ENCODE peak calls at places on chromosomes 6 and 20, in four cellular contexts. I is A673, M is choroid plexus epithelial cell, Z is body of pancreas. G is an unnamed sample.

GRCh38 chr20:1294497-1294896 is 28.4 kb downstream of the SNPH start:
- DNase-seq in I (no peak), M (no peak), Z (no peak), G (no peak)

GRCh38 chr20:21693322-21693721 is 12.1 kb upstream of the PAX1 start:
- DNase-seq in I (peak), M (no peak), Z (no peak), G (no peak)

GRCh38 chr6:68559716-68560115 is 75.4 kb upstream of the ADGRB3 start:
- DNase-seq in I (peak), M (no peak), Z (no peak), G (no peak)

GRCh38 chr6:93424303-93425064 is 5.1 kb upstream of the EPHA7 start:
- DNase-seq in I (peak), M (peak), Z (no peak), G (no peak)

GRCh38 chr20:50635014-50635557 is 56.3 kb downstream of the RIPOR3 start:
- DNase-seq in I (no peak), M (no peak), Z (no peak), G (no peak)

GRCh38 chr6:144528605-144529425 is 243.7 kb downstream of the UTRN start:
- DNase-seq in I (peak), M (peak), Z (no peak), G (no peak)

GRCh38 chr6:45808917-45809316 is 206.7 kb downstream of the CLIC5 start:
- DNase-seq in I (peak), M (no peak), Z (no peak), G (no peak)

GRCh38 chr6:156883497-156884252 is 106.5 kb downstream of the ARID1B start:
- DNase-seq in I (no peak), M (no peak), Z (peak), G (no peak)

GRCh38 chr6:35469711-35470662 is 1.8 kb downstream of the RPL10A start:
- DNase-seq in I (no peak), M (no peak), Z (peak), G (no peak)

GRCh38 chr6:142482973-142483372 is 181.2 kb downstream of the ADGRG6 start:
- DNase-seq in I (peak), M (peak), Z (no peak), G (no peak)

GRCh38 chr6:2353412-2354137 is 108.2 kb upstream of the GMDS start:
- DNase-seq in I (peak), M (peak), Z (peak), G (peak)
- TF ChIP-seq CTCF in I (peak), M (peak), Z (peak), G (peak)

GRCh38 chr6:116396451-116396850 is 25.7 kb downstream of the DSE start:
- DNase-seq in I (no peak), M (no peak), Z (no peak), G (no peak)

GRCh38 chr6:116390571-116390970 is 19.8 kb downstream of the DSE start:
- DNase-seq in I (no peak), M (no peak), Z (no peak), G (no peak)

GRCh38 chr6:116395647-116396046 is 24.9 kb downstream of the DSE start:
- DNase-seq in I (no peak), M (no peak), Z (no peak), G (no peak)

GRCh38 chr6:116392158-116393032 is 21.6 kb downstream of the DSE start:
- DNase-seq in I (peak), M (peak), Z (no peak), G (no peak)

DNA sequence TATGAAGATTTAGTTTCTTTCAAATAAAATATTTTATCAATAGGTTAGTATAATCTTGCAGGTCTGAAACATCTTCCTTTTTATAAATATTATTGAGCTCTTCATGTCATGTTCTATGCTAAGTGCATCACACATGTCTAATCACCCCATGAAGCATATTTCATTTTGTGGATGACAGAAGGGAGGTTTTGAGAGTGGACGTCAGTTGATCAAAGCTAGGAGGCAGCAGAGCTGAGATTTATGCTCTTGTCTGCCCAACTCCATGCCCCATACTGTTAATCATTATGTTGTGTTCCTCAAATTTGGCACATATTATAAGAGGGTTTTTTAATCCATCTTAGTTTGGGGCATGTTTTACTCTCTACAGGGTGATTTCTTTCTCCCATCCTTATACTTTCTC is 22.7 kb downstream of the DSE start:
- DNase-seq in I (peak), M (peak), Z (no peak), G (no peak)
- H3K4me3 ChIP-seq in I (no peak), M (no peak), Z (no peak), G (no peak)

DNA sequence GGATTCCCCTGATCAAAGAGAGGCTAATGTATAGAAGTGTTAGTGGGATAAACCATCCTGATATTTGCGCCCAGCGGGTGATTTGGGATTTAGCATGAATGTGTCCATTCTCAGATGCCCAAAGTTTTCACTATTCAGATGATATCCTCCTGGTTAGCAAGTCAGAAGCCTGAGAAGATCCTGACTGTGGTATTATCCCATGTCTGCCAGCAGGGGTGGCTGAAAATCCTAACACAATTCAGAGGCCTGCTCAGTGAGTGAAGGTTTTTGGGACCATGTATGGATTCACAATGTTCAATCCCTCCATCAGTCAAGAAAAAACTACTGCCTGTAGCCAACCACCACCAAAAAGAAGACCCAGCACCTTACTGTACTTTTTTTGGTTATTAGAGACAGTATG is 34.1 kb upstream of the SPACA1 start:
- DNase-seq in I (no peak), M (peak), Z (no peak), G (no peak)
- TF ChIP-seq CTCF in I (no peak), M (peak), Z (no peak), G (no peak)

GRCh38 chr20:34873583-34874093 is 982 bp upstream of the GGT7 start:
- DNase-seq in I (no peak), M (no peak), Z (no peak), G (no peak)
- H3K4me3 ChIP-seq in I (peak), M (no peak), Z (no peak), G (no peak)

DNA sequence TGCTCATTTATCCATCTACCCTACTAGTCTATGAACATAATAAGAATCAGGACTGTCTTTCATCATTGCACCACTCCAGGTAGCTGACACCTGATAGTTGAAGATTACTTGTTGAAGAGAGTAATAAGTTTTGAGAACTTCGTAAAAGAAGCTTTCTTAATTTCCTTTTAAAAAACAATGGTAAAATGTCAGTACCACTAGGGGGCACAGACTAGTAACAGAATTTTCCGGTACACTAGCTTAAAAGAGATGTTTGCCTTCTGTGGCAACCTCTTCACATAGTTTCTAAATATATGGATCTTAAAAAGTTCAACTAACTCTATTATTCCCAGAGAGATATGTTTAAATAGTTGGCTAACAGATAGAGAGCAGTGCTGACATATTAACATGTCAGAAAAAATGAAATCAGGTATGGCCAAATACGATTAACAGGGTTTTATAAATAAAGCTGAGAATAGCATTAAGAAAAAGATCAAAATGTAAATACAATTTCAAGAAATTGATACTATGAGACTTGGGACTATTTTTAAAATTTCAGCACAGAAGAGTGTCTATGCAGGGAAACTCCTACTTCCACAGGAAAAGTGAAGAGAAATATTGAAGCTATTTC is 5.4 kb upstream of the KCNQ5 start:
- DNase-seq in I (peak), M (peak), Z (no peak), G (no peak)
- TF ChIP-seq CTCF in I (peak), M (peak), Z (peak), G (peak)

DNA sequence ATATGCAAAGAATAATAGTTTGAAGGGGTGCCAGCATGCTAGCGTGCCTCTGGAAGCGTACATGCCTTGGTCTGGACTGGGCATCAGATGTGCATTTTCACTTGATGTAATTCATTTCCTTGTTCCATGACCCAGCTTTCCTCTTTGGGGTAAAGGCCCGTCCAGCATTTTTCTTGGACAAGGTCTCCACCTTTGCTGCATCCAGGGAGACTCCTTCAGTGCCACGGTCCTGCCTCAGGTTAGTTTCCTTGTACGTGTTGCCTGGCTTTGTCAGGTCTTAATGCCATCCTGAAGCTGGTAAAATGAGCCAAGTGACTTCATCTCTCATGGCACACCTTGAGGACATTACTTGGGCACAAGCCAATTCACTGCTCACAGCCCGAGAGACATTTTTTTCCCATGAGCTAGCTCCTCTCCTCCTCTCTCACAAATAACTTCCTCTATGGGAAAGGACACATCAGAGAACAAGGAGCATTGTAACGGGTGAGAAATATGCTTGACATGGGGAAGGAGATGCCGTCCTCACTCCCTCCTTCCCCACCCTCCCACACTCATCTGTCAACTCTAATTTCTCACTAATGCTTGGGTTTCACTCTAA is 23.9 kb downstream of the EDN1 start:
- DNase-seq in I (no peak), M (peak), Z (peak), G (no peak)
- H3K4me3 ChIP-seq in I (no peak), M (no peak), Z (no peak), G (no peak)

GRCh38 chr20:63498950-63499332 is at the start of gene EEF1A2:
- DNase-seq in I (peak), M (no peak), Z (peak), G (peak)
- TF ChIP-seq CTCF in I (no peak), M (no peak), Z (no peak), G (peak)